ENCODE peak calls at places on chromosomes 16 and 17, in nine cellular contexts. W is A549, Q is stomach, C is uterus, G is AG04450, Y is bronchial epithelial cell, R is kidney epithelial cell, O is HCT116, L is AG09309. T is an unnamed sample.
A peak's percentile ranks its signal among the peaks of the same experiment; 100 is the strongest.

GRCh38 chr16:70788668-70789161 is 12.2 kb downstream of the VAC14 start:
- DNase-seq in O (no peak), L (no peak), Y (no peak), Q (no peak), G (no peak), R (no peak), W (no peak), C (no peak), T (no peak)

GRCh38 chr16:22300427-22301071 is 3.3 kb downstream of the POLR3E start:
- DNase-seq in Q (peak; percentile 64), Y (peak; percentile 44), L (peak; percentile 7), G (peak; percentile 30), W (peak; percentile 76), R (no peak), C (no peak), O (no peak), T (peak; percentile 78)

GRCh38 chr16:685967-686366 is 1.8 kb upstream of the JMJD8 start:
- DNase-seq in C (no peak), G (no peak), L (no peak), R (no peak), Y (peak; percentile 16), Q (peak; percentile 76), O (no peak), W (no peak), T (peak; percentile 77)

GRCh38 chr17:75517277-75517865 is 1.0 kb downstream of the TSEN54 start:
- DNase-seq in Y (no peak), Q (peak; percentile 42), O (peak; percentile 35), G (no peak), W (peak; percentile 81), L (no peak), R (no peak), C (peak; percentile 15), T (peak; percentile 24)

GRCh38 chr16:80984124-80984892 is 22.4 kb downstream of the CMC2 start:
- DNase-seq in Y (no peak), G (no peak), Q (no peak), O (no peak), W (no peak), R (no peak), C (no peak), L (no peak), T (no peak)

GRCh38 chr17:3594056-3594810 is 15.0 kb downstream of the TRPV1 start:
- DNase-seq in W (no peak), G (peak; percentile 48), O (no peak), R (peak; percentile 14), C (no peak), Q (no peak), L (no peak), Y (peak; percentile 20), T (no peak)

GRCh38 chr16:81567987-81568748 is 123.6 kb downstream of the CMIP start:
- DNase-seq in Q (peak; percentile 58), R (peak; percentile 55), C (no peak), O (no peak), W (peak; percentile 87), G (no peak), Y (peak; percentile 66), L (peak; percentile 20), T (no peak)

GRCh38 chr16:63530974-63531373 is 1494.7 kb upstream of the CDH8 start:
- DNase-seq in W (no peak), G (no peak), Q (no peak), C (no peak), O (no peak), L (no peak), R (no peak), Y (no peak), T (no peak)

GRCh38 chr16:67950335-67950843 is 6.5 kb upstream of the LCAT start:
- DNase-seq in G (no peak), C (no peak), O (no peak), R (no peak), W (no peak), Y (no peak), Q (no peak), L (no peak), T (no peak)

GRCh38 chr16:67946966-67947558 is 3.1 kb upstream of the LCAT start:
- DNase-seq in G (no peak), R (no peak), C (no peak), W (no peak), Q (no peak), O (no peak), L (no peak), Y (no peak), T (peak; percentile 14)

GRCh38 chr16:67948015-67948414 is 4.1 kb upstream of the LCAT start:
- DNase-seq in O (no peak), L (no peak), Q (no peak), Y (no peak), G (no peak), R (no peak), C (no peak), W (no peak), T (no peak)

GRCh38 chr16:67951485-67951884 is 7.6 kb upstream of the LCAT start:
- DNase-seq in R (no peak), Q (no peak), W (no peak), O (no peak), L (no peak), G (no peak), C (no peak), Y (no peak), T (peak; percentile 36)

DNA sequence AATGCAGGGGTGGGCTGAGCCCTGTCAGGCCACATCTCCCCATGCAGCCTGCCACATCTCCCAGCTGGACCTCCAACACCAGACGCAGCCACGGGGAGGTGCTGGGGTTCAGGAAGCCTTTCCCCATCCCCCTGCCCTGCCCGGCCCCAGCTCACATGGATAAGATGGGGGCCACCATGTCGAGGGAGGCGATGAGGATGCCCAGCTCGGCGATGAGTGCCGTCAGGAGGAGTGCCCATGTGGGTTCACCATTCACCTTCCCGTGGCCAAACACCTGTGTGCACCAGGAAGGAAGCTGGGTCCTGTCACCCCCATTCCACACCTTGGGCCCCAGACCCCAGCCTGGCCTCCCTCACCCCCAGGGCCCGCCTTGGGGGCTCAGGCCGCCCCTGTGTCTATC is 5.7 kb upstream of the LCAT start:
- DNase-seq in C (no peak), W (no peak), Y (no peak), Q (no peak), O (no peak), L (no peak), G (no peak), R (no peak), T (no peak)
- H3K4me3 ChIP-seq in C (no peak overlapping the region), W (no peak overlapping the region), Y (no peak overlapping the region), Q (no peak overlapping the region), O (no peak overlapping the region), L (no peak overlapping the region), G (no peak overlapping the region), R (no peak overlapping the region), T (no peak overlapping the region)

DNA sequence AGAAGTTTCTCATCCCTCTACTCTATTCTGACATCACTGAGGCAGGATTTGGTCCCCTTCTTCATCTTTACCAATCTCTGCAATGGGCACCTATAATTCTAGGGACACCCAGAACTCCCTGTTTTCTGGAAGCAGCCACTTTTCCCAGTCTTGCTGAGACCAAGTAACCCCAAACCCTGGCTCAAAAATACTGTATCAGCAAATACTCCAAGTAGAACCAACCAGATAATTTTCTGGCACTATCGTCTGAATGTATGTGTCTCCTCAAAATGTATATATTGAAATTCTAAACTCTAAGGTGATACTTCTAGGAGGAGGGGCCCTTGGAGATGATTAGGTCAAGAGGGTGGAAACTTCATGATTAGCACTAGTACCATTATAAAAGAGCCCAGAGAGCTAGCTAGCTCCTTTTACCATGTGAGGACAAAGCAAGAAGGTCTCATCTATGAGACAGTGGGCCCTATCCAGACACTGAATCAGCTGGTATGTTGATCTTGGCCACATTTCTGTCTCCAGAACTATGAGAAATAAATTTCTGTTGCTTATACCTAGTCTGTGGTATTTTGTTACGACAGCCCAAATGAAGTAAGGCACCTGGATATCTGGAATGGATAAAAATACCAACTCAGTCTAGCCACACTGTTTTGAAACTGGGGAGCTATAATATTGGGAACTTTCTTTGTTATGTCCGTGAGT is 464.4 kb downstream of the CDH11 start:
- DNase-seq in R (peak; percentile 5), Q (no peak), W (no peak), L (peak; percentile 16), G (no peak), O (no peak), C (no peak), Y (peak; percentile 77), T (no peak)
- TF ChIP-seq CTCF in R (no peak), Q (no peak), W (no peak), L (no peak), G (no peak), O (no peak), C (no peak), Y (no peak), T (no peak)

GRCh38 chr16:88686062-88686438 is 257 bp downstream of the SNAI3 start:
- DNase-seq in W (no peak), G (no peak), R (no peak), C (no peak), L (no peak), O (no peak), Q (peak; percentile 59), Y (no peak), T (peak; percentile 59)

GRCh38 chr16:88687254-88687576 is 908 bp upstream of the SNAI3 start:
- DNase-seq in W (no peak), O (no peak), G (no peak), C (no peak), Q (no peak), L (no peak), R (no peak), Y (no peak), T (no peak)

GRCh38 chr16:88686439-88687253 is at the start of gene SNAI3:
- DNase-seq in O (peak; percentile 51), W (peak; percentile 89), C (no peak), Q (peak; percentile 95), G (no peak), L (no peak), Y (peak; percentile 52), R (no peak), T (peak; percentile 88)

GRCh38 chr16:88684569-88685155 is 1.6 kb downstream of the SNAI3 start:
- DNase-seq in O (no peak), R (no peak), G (no peak), W (no peak), Y (no peak), L (no peak), Q (no peak), C (no peak), T (no peak)

DNA sequence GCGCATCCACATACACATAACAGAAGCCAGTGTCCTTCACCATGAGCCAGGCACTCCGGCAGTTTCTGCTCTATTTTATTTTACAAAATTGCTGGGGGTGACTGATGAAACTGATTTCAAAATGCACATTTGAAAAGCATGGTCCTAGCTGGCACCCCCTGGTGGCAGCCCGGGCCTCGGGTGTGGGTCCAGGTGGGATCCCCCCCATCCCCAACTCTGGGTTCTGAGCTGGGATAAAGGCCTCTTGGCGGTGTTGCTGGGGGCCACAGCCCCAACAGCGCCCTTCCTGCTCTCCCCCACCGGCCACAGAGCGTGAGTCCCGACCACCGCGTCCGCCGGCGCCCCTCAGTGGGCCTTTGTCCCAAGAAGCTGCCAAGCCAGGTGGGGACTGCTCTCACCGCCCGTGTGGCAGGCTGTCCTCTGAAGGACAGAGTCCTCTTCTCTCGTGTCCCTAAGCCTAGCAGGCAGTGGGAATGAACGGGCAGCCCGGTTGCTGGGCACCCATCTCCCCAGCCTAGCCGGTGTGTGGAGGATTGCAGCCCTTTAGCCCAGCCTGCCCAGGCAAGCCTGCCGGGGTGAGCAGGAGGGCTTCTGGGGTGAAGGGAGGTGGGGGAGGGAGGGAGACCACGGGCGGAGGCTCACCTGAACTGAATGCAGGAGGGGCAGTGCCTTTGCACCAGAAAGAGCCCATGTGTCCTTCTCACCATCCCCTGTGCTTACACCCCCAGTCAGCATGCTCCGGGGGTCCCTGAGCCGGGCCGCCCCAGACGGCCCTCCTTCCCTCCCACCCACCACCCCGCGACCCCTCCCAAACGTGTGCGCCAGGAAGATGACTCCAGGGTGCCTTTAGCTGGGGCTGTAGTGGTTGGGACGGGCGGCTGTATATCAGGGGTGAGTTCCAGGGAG is 898 bp downstream of the SNAI3 start:
- DNase-seq in Q (no peak), R (no peak), Y (peak; percentile 59), L (no peak), G (no peak), C (no peak), W (peak; percentile 84), O (no peak), T (peak; percentile 56)
- H3K4me3 ChIP-seq in Q (peak overlapping the region; percentile 59), R (peak overlapping the region; percentile 44), Y (peak overlapping the region; percentile 49), L (no peak overlapping the region), G (peak overlapping the region; percentile 53), C (peak overlapping the region; percentile 12), W (peak overlapping the region; percentile 75), O (peak overlapping the region; percentile 68), T (peak overlapping the region; percentile 67)

DNA sequence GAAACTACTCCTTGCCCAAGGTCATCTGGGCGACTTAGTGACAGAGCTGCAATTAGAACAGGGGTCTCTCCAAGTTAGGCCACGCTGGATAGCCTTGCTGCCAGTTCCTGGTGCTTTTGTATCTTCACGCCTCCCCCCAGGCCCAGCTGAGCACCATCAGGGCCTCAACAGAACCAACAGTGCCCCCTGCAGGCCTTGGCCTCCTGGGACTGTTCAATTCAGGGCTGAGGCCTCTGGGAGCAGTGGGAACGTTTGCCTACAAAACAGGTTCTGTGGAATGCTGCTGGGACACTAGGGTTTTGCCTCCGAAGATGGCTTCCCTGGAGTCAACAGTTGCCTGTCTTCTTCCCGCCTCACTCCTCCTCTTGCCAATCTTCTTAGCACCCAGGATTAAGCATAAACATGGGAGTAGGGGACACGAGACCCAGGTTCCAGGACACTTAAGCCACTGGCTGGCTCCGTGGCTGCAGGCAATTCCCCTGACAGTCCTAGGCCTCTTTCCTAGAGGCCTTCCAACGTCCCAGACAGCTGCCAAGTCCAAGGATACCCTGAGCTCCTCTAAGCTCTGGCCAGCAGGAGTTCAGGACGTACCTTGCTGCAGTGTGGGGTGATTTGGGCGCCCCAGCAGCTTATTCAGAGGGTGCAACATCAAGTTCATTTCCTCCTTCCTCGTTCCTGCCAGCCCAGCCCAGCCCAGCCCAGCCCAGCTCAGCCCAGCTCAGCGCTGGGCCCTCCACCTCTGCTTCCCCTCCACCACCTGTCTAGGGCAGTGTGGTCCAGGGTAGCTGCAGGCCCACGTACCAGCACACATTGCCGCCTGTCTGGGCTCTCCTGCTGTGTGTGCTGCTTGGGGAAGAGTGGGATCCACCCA is 246.6 kb upstream of the RPL38 start:
- DNase-seq in C (no peak), R (no peak), L (no peak), Q (peak; percentile 59), Y (peak; percentile 17), W (peak; percentile 88), O (peak; percentile 49), G (no peak), T (peak; percentile 69)
- TF ChIP-seq CTCF in C (no peak), R (peak; percentile 28), L (no peak), Q (no peak), Y (peak; percentile 41), W (peak; percentile 72), O (peak; percentile 95), G (peak; percentile 19), T (peak; percentile 36)